ENCODE peak calls at places on chromosomes 7 and 10, in eight cellular contexts. One of them, this sample, is unnamed.

GRCh38 chr10:60810437-60811182 is 32.3 kb downstream of the CDK1 start:
- DNase-seq in foreskin fibroblast: peak
- DNase-seq in dorsolateral prefrontal cortex: no peak
- DNase-seq in GM12864: no peak
- DNase-seq in heart left ventricle: peak
- DNase-seq in cardiac fibroblast: peak
- DNase-seq in ovary: no peak
- DNase-seq in glutamatergic neuron: no peak
- DNase-seq in this sample: no peak

GRCh38 chr10:49387029-49387428 is 8.9 kb downstream of the DRGX start:
- DNase-seq in foreskin fibroblast: peak
- DNase-seq in dorsolateral prefrontal cortex: no peak
- DNase-seq in GM12864: no peak
- DNase-seq in heart left ventricle: no peak
- DNase-seq in cardiac fibroblast: peak
- DNase-seq in ovary: no peak
- DNase-seq in glutamatergic neuron: no peak
- DNase-seq in this sample: no peak

GRCh38 chr7:102395620-102395957 is 574 bp upstream of the PRKRIP1 start:
- DNase-seq in foreskin fibroblast: peak
- DNase-seq in dorsolateral prefrontal cortex: no peak
- DNase-seq in GM12864: no peak
- DNase-seq in heart left ventricle: no peak
- DNase-seq in cardiac fibroblast: no peak
- DNase-seq in ovary: no peak
- DNase-seq in glutamatergic neuron: no peak
- DNase-seq in this sample: no peak

GRCh38 chr10:72186213-72186612 is 29.6 kb upstream of the ANAPC16 start:
- DNase-seq in foreskin fibroblast: peak
- DNase-seq in dorsolateral prefrontal cortex: no peak
- DNase-seq in GM12864: no peak
- DNase-seq in heart left ventricle: no peak
- DNase-seq in cardiac fibroblast: peak
- DNase-seq in ovary: no peak
- DNase-seq in glutamatergic neuron: no peak
- DNase-seq in this sample: no peak

GRCh38 chr7:816751-817671 is 15.3 kb upstream of the SUN1 start:
- DNase-seq in foreskin fibroblast: no peak
- DNase-seq in dorsolateral prefrontal cortex: no peak
- DNase-seq in GM12864: no peak
- DNase-seq in heart left ventricle: no peak
- DNase-seq in cardiac fibroblast: peak
- DNase-seq in ovary: no peak
- DNase-seq in glutamatergic neuron: no peak
- DNase-seq in this sample: peak

GRCh38 chr7:45026013-45026412 is 26.0 kb downstream of the CCM2 start:
- DNase-seq in foreskin fibroblast: no peak
- DNase-seq in dorsolateral prefrontal cortex: no peak
- DNase-seq in GM12864: no peak
- DNase-seq in heart left ventricle: no peak
- DNase-seq in cardiac fibroblast: no peak
- DNase-seq in ovary: no peak
- DNase-seq in glutamatergic neuron: no peak
- DNase-seq in this sample: no peak

GRCh38 chr7:44291066-44291732 is 34.2 kb downstream of the CAMK2B start:
- DNase-seq in foreskin fibroblast: no peak
- DNase-seq in dorsolateral prefrontal cortex: peak
- DNase-seq in GM12864: no peak
- DNase-seq in heart left ventricle: peak
- DNase-seq in cardiac fibroblast: peak
- DNase-seq in ovary: peak
- DNase-seq in glutamatergic neuron: no peak
- DNase-seq in this sample: no peak

GRCh38 chr7:65390588-65390987 is 16.9 kb downstream of the ZNF92 start:
- DNase-seq in foreskin fibroblast: no peak
- DNase-seq in dorsolateral prefrontal cortex: no peak
- DNase-seq in GM12864: peak
- DNase-seq in heart left ventricle: no peak
- DNase-seq in cardiac fibroblast: no peak
- DNase-seq in ovary: no peak
- DNase-seq in glutamatergic neuron: no peak
- DNase-seq in this sample: peak

GRCh38 chr7:79930604-79931003 is 204.0 kb upstream of the GNAI1 start:
- DNase-seq in foreskin fibroblast: peak
- DNase-seq in dorsolateral prefrontal cortex: no peak
- DNase-seq in GM12864: no peak
- DNase-seq in heart left ventricle: no peak
- DNase-seq in cardiac fibroblast: no peak
- DNase-seq in ovary: no peak
- DNase-seq in glutamatergic neuron: no peak
- DNase-seq in this sample: no peak

GRCh38 chr10:52486840-52487611 is 172.9 kb downstream of the DKK1 start:
- DNase-seq in foreskin fibroblast: peak
- DNase-seq in dorsolateral prefrontal cortex: no peak
- DNase-seq in GM12864: no peak
- DNase-seq in heart left ventricle: no peak
- DNase-seq in cardiac fibroblast: peak
- DNase-seq in ovary: no peak
- DNase-seq in glutamatergic neuron: no peak
- DNase-seq in this sample: no peak

GRCh38 chr10:129466703-129467345 is at the start of gene MGMT:
- DNase-seq in foreskin fibroblast: peak
- DNase-seq in dorsolateral prefrontal cortex: peak
- DNase-seq in GM12864: peak
- DNase-seq in heart left ventricle: peak
- DNase-seq in cardiac fibroblast: peak
- DNase-seq in ovary: peak
- DNase-seq in glutamatergic neuron: peak
- DNase-seq in this sample: peak

GRCh38 chr7:17123020-17123419 is 175.4 kb upstream of the AHR start:
- DNase-seq in foreskin fibroblast: peak
- DNase-seq in dorsolateral prefrontal cortex: no peak
- DNase-seq in GM12864: no peak
- DNase-seq in heart left ventricle: no peak
- DNase-seq in cardiac fibroblast: peak
- DNase-seq in ovary: no peak
- DNase-seq in glutamatergic neuron: no peak
- DNase-seq in this sample: no peak

GRCh38 chr7:131302876-131303707 is 24.6 kb upstream of the MKLN1 start:
- DNase-seq in foreskin fibroblast: peak
- DNase-seq in dorsolateral prefrontal cortex: peak
- DNase-seq in GM12864: no peak
- DNase-seq in heart left ventricle: no peak
- DNase-seq in cardiac fibroblast: peak
- DNase-seq in ovary: no peak
- DNase-seq in glutamatergic neuron: no peak
- DNase-seq in this sample: peak

GRCh38 chr7:29843106-29843505 is 36.8 kb downstream of the WIPF3 start:
- DNase-seq in foreskin fibroblast: no peak
- DNase-seq in dorsolateral prefrontal cortex: no peak
- DNase-seq in GM12864: no peak
- DNase-seq in heart left ventricle: no peak
- DNase-seq in cardiac fibroblast: no peak
- DNase-seq in ovary: no peak
- DNase-seq in glutamatergic neuron: no peak
- DNase-seq in this sample: no peak

GRCh38 chr7:55546826-55547225 is 25.5 kb downstream of the VOPP1 start:
- DNase-seq in foreskin fibroblast: peak
- DNase-seq in dorsolateral prefrontal cortex: peak
- DNase-seq in GM12864: no peak
- DNase-seq in heart left ventricle: peak
- DNase-seq in cardiac fibroblast: peak
- DNase-seq in ovary: no peak
- DNase-seq in glutamatergic neuron: no peak
- DNase-seq in this sample: no peak

GRCh38 chr7:149414171-149414570 is 46.7 kb downstream of the ZNF777 start:
- DNase-seq in foreskin fibroblast: no peak
- DNase-seq in dorsolateral prefrontal cortex: no peak
- DNase-seq in GM12864: no peak
- DNase-seq in heart left ventricle: no peak
- DNase-seq in cardiac fibroblast: no peak
- DNase-seq in ovary: no peak
- DNase-seq in glutamatergic neuron: no peak
- DNase-seq in this sample: no peak

GRCh38 chr10:95697429-95697828 is 3.7 kb upstream of the TCTN3 start:
- DNase-seq in foreskin fibroblast: no peak
- DNase-seq in dorsolateral prefrontal cortex: peak
- DNase-seq in GM12864: peak
- DNase-seq in heart left ventricle: no peak
- DNase-seq in cardiac fibroblast: no peak
- DNase-seq in ovary: no peak
- DNase-seq in glutamatergic neuron: no peak
- DNase-seq in this sample: no peak

GRCh38 chr7:30164567-30164966 is 29.8 kb downstream of the MTURN start:
- DNase-seq in foreskin fibroblast: peak
- DNase-seq in dorsolateral prefrontal cortex: no peak
- DNase-seq in GM12864: peak
- DNase-seq in heart left ventricle: no peak
- DNase-seq in cardiac fibroblast: peak
- DNase-seq in ovary: no peak
- DNase-seq in glutamatergic neuron: no peak
- DNase-seq in this sample: peak

GRCh38 chr7:137879357-137880158 is 32.8 kb upstream of the DGKI start:
- DNase-seq in foreskin fibroblast: peak
- DNase-seq in dorsolateral prefrontal cortex: no peak
- DNase-seq in GM12864: no peak
- DNase-seq in heart left ventricle: no peak
- DNase-seq in cardiac fibroblast: no peak
- DNase-seq in ovary: no peak
- DNase-seq in glutamatergic neuron: no peak
- DNase-seq in this sample: peak

DNA sequence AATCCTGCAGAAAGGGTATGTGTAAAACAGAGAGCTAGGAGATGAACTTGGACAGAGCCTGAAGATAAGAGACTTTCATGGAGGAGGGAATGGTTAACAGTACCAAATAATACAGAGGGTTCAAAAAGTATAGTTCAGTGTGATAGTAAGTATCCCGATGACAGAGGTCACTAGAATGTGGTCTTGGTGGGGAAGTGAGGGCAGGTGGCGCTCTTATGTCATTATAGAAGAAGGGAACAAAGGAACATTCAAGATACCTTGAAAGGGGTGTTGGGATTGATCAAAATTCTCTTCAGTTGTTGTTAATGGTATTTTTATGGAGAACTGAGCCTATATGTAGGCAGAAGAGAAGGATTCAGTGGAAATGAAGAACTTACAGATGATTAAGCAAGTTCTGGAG is 312.5 kb downstream of the SUGCT start:
- DNase-seq in foreskin fibroblast: no peak
- DNase-seq in dorsolateral prefrontal cortex: no peak
- DNase-seq in GM12864: no peak
- DNase-seq in heart left ventricle: no peak
- DNase-seq in cardiac fibroblast: no peak
- DNase-seq in ovary: no peak
- DNase-seq in glutamatergic neuron: no peak
- DNase-seq in this sample: no peak
- TF ChIP-seq CTCF in foreskin fibroblast: no peak
- TF ChIP-seq CTCF in dorsolateral prefrontal cortex: no peak
- TF ChIP-seq CTCF in GM12864: no peak
- TF ChIP-seq CTCF in heart left ventricle: no peak
- TF ChIP-seq CTCF in cardiac fibroblast: no peak
- TF ChIP-seq CTCF in ovary: no peak
- TF ChIP-seq CTCF in glutamatergic neuron: no peak
- TF ChIP-seq CTCF in this sample: peak

DNA sequence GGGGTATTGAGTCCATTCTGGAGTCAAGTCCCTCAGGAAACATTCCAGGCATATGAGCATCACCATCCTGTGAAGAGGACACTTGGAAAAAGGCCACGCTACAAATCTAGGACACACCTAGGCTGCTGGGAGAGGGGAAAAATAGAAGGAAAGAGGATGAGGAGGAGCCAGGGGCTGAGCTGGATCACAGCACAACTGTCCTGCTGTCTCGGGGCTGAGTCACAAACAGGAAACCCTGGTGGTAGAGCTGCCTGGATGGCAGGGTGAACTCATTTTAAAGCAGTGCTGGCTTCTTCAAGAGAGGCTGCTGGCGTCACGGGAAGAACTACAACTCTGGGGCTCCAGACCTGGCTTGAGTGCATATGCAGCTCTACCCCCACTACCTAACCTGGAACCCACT is 151.5 kb downstream of the RNF216 start:
- DNase-seq in foreskin fibroblast: peak
- DNase-seq in dorsolateral prefrontal cortex: peak
- DNase-seq in GM12864: no peak
- DNase-seq in heart left ventricle: no peak
- DNase-seq in cardiac fibroblast: peak
- DNase-seq in ovary: no peak
- DNase-seq in glutamatergic neuron: no peak
- DNase-seq in this sample: no peak
- TF ChIP-seq CTCF in foreskin fibroblast: no peak
- TF ChIP-seq CTCF in dorsolateral prefrontal cortex: no peak
- TF ChIP-seq CTCF in GM12864: no peak
- TF ChIP-seq CTCF in heart left ventricle: no peak
- TF ChIP-seq CTCF in cardiac fibroblast: peak
- TF ChIP-seq CTCF in ovary: no peak
- TF ChIP-seq CTCF in glutamatergic neuron: no peak
- TF ChIP-seq CTCF in this sample: no peak

DNA sequence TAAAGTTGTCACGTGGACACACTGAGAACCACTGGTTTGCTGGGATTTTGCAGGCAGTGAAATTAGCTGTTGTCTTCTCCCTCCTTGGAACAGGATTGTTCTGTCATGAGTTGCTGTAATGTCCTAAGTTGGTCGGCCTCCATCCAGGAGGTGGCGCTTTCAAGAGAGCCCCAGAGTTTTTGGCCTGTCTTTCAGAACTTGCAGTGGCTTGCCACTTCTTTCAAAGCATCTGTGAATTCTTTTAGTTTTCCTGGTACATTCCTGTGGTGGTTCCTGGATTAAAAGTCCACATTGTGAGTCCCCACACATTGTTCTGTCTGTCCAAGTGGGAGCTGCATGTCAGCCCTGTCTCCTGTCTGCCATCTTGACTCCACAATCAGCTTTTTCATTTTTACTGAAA is 133.8 kb downstream of the PON1 start:
- DNase-seq in foreskin fibroblast: no peak
- DNase-seq in dorsolateral prefrontal cortex: no peak
- DNase-seq in GM12864: no peak
- DNase-seq in heart left ventricle: no peak
- DNase-seq in cardiac fibroblast: no peak
- DNase-seq in ovary: no peak
- DNase-seq in glutamatergic neuron: no peak
- DNase-seq in this sample: no peak
- TF ChIP-seq CTCF in foreskin fibroblast: no peak
- TF ChIP-seq CTCF in dorsolateral prefrontal cortex: no peak
- TF ChIP-seq CTCF in GM12864: peak
- TF ChIP-seq CTCF in heart left ventricle: no peak
- TF ChIP-seq CTCF in cardiac fibroblast: peak
- TF ChIP-seq CTCF in ovary: no peak
- TF ChIP-seq CTCF in glutamatergic neuron: no peak
- TF ChIP-seq CTCF in this sample: peak

DNA sequence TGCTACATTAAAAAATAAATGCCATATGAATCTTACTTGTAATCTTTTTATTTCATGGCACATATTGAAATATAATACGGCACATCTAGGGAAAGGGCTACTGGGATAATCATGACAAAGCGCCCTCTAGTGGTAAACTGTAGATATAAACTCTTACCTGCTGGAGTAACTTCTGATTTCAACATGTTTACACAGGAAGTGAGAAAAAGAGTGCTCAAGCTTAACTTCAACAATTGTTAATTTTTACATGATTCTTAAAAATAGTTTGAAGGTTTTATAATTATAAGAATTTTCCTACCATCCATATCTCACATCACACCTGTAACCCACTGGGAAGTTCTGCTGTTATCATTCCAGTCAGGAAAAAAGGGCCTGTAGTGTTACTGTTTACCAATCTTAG is 2.0 kb upstream of the HEPACAM2 start:
- DNase-seq in foreskin fibroblast: peak
- DNase-seq in dorsolateral prefrontal cortex: no peak
- DNase-seq in GM12864: peak
- DNase-seq in heart left ventricle: no peak
- DNase-seq in cardiac fibroblast: peak
- DNase-seq in ovary: no peak
- DNase-seq in glutamatergic neuron: no peak
- DNase-seq in this sample: peak
- TF ChIP-seq CTCF in foreskin fibroblast: peak
- TF ChIP-seq CTCF in dorsolateral prefrontal cortex: peak
- TF ChIP-seq CTCF in GM12864: peak
- TF ChIP-seq CTCF in heart left ventricle: peak
- TF ChIP-seq CTCF in cardiac fibroblast: peak
- TF ChIP-seq CTCF in ovary: peak
- TF ChIP-seq CTCF in glutamatergic neuron: peak
- TF ChIP-seq CTCF in this sample: peak